ENCODE peak calls at places on chromosomes 12 and 14, in four cellular contexts. L, U, M and B are unnamed samples.
A peak's percentile ranks its signal among the peaks of the same experiment; 100 is the strongest.

GRCh38 chr14:42944284-42944683 is 1337.6 kb downstream of the LRFN5 start:
- DNase-seq in L (peak; percentile 47), U (no peak), M (peak; percentile 64), B (peak; percentile 74)

GRCh38 chr12:9760699-9761406 is at the start of gene CD69:
- DNase-seq in L (no peak), U (peak; percentile 63), M (no peak), B (no peak)

GRCh38 chr14:82621881-82622450 is 1088.3 kb upstream of the SEL1L start:
- DNase-seq in L (no peak), U (no peak), M (no peak), B (no peak)

GRCh38 chr12:40622246-40622838 is 69.9 kb upstream of the CNTN1 start:
- DNase-seq in L (peak; percentile 68), U (peak; percentile 7), M (peak; percentile 56), B (peak; percentile 59)

GRCh38 chr12:67068773-67069450 is 200.2 kb upstream of the CAND1 start:
- DNase-seq in L (peak; percentile 12), U (peak; percentile 34), M (peak; percentile 15), B (peak; percentile 43)

GRCh38 chr14:104940526-104941150 is 16.0 kb downstream of the PLD4 start:
- DNase-seq in L (no peak), U (no peak), M (no peak), B (no peak)

GRCh38 chr14:61577506-61577931 is 117.8 kb upstream of the HIF1A start:
- DNase-seq in L (no peak), U (no peak), M (no peak), B (no peak)

GRCh38 chr12:50740307-50740706 is 23.6 kb upstream of the ATF1 start:
- DNase-seq in L (peak; percentile 40), U (no peak), M (no peak), B (no peak)